ENCODE peak calls at places on chromosomes 12 and 14, in six cellular contexts. F, E, J, D, R and L are unnamed samples.

GRCh38 chr12:21913823-21914222 is 27.4 kb downstream of the ABCC9 start:
- DNase-seq in F (no peak), E (no peak), J (no peak), D (no peak), R (no peak), L (no peak)

GRCh38 chr12:26434299-26434915 is 239.0 kb downstream of the SSPN start:
- DNase-seq in F (peak; percentile 68), E (peak; percentile 60), J (peak; percentile 21), D (peak; percentile 29), R (peak; percentile 80), L (peak; percentile 71)

GRCh38 chr12:131720921-131721320 is 10.0 kb downstream of the SFSWAP start:
- DNase-seq in F (no peak), E (no peak), J (no peak), D (no peak), R (peak; percentile 51), L (no peak)

GRCh38 chr12:106139422-106140141 is 828 bp upstream of the NUAK1 start:
- DNase-seq in F (peak; percentile 66), E (peak; percentile 95), J (peak; percentile 79), D (peak; percentile 77), R (peak; percentile 94), L (peak; percentile 82)

GRCh38 chr12:109130755-109131521 is 14.6 kb downstream of the ACACB start:
- DNase-seq in F (no peak), E (no peak), J (no peak), D (no peak), R (no peak), L (no peak)

GRCh38 chr12:123990512-123990911 is 17.5 kb downstream of the ZNF664 start:
- DNase-seq in F (peak; percentile 46), E (no peak), J (no peak), D (no peak), R (peak; percentile 59), L (peak; percentile 77)

GRCh38 chr14:104294628-104294982 is 156.2 kb downstream of the KIF26A start:
- DNase-seq in F (no peak), E (no peak), J (no peak), D (no peak), R (no peak), L (no peak)

GRCh38 chr14:100146548-100147091 is 12.8 kb downstream of the DEGS2 start:
- DNase-seq in F (no peak), E (no peak), J (no peak), D (no peak), R (no peak), L (no peak)

GRCh38 chr12:591167-591570 is 72.1 kb downstream of the NINJ2 start:
- DNase-seq in F (no peak), E (no peak), J (no peak), D (no peak), R (no peak), L (no peak)

GRCh38 chr14:80621701-80622100 is 319.8 kb downstream of the CEP128 start:
- DNase-seq in F (peak; percentile 89), E (no peak), J (no peak), D (no peak), R (no peak), L (peak; percentile 87)

GRCh38 chr12:63319936-63320633 is 169.1 kb upstream of the AVPR1A start:
- DNase-seq in F (no peak), E (no peak), J (no peak), D (no peak), R (no peak), L (no peak)

GRCh38 chr14:105249175-105250007 is 1.1 kb downstream of the BTBD6 start:
- DNase-seq in F (peak; percentile 26), E (peak; percentile 31), J (peak; percentile 9), D (no peak), R (peak; percentile 27), L (peak; percentile 51)

GRCh38 chr14:23641915-23642588 is 5.9 kb downstream of the DHRS2 start:
- DNase-seq in F (no peak), E (no peak), J (no peak), D (no peak), R (no peak), L (no peak)

GRCh38 chr12:32754101-32754500 is 1.6 kb downstream of the YARS2 start:
- DNase-seq in F (no peak), E (no peak), J (no peak), D (no peak), R (peak; percentile 7), L (no peak)

GRCh38 chr12:56042430-56043203 is 899 bp downstream of the RPS26 start:
- DNase-seq in F (no peak), E (no peak), J (no peak), D (no peak), R (no peak), L (peak; percentile 18)

GRCh38 chr14:76666746-76667145 is 94.5 kb upstream of the VASH1 start:
- DNase-seq in F (no peak), E (no peak), J (peak; percentile 48), D (no peak), R (peak; percentile 76), L (no peak)

GRCh38 chr14:64566651-64567122 is 16.9 kb downstream of the PPP1R36 start:
- DNase-seq in F (no peak), E (peak; percentile 36), J (no peak), D (no peak), R (peak; percentile 30), L (no peak)

GRCh38 chr14:29682789-29683188 is 244.9 kb downstream of the PRKD1 start:
- DNase-seq in F (no peak), E (no peak), J (no peak), D (no peak), R (no peak), L (no peak)

GRCh38 chr14:42130809-42131208 is 524.1 kb downstream of the LRFN5 start:
- DNase-seq in F (no peak), E (no peak), J (no peak), D (no peak), R (no peak), L (no peak)

GRCh38 chr14:95255487-95255886 is 64.2 kb downstream of the CLMN start:
- DNase-seq in F (peak; percentile 1), E (peak; percentile 93), J (peak; percentile 57), D (peak; percentile 73), R (peak; percentile 92), L (peak; percentile 65)

GRCh38 chr12:120932058-120932457 is 27.9 kb upstream of the SPPL3 start:
- DNase-seq in F (no peak), E (no peak), J (no peak), D (no peak), R (no peak), L (no peak)

GRCh38 chr12:120928864-120929652 is 24.9 kb upstream of the SPPL3 start:
- DNase-seq in F (no peak), E (peak; percentile 85), J (no peak), D (no peak), R (peak; percentile 91), L (no peak)

GRCh38 chr12:120925740-120926563 is 21.8 kb upstream of the SPPL3 start:
- DNase-seq in F (no peak), E (peak; percentile 97), J (no peak), D (no peak), R (peak; percentile 83), L (no peak)

GRCh38 chr12:120932956-120933526 is 28.9 kb upstream of the SPPL3 start:
- DNase-seq in F (no peak), E (no peak), J (no peak), D (no peak), R (no peak), L (no peak)

DNA sequence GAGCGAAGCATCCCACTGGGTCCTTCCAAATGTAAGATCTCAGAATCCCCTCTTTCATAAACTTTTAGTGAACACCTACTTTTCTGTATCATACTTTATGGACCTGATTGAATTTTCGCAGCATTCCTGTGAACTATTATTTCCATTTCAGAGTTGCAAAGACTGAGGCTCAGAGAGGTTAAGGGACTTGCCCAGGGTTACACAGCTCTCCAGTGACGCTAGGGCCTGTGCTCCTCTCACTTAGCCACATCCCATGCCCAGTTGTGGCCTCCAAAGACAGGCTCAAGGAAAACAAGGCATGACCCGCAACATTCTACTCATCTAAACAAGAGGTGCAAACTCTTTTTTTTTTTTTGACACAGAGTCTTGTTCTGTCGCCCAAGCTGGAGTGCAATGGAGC is 25.9 kb upstream of the SPPL3 start:
- DNase-seq in F (no peak), E (no peak), J (no peak), D (no peak), R (no peak), L (no peak)
- H2AK5ac ChIP-seq in F (no peak overlapping the region), E (no peak overlapping the region), J (no peak overlapping the region), D (no peak overlapping the region), R (no peak overlapping the region), L (no peak overlapping the region)

GRCh38 chr14:72876710-72877063 is 17.2 kb downstream of the DPF3 start:
- DNase-seq in F (no peak), E (peak; percentile 72), J (no peak), D (no peak), R (peak; percentile 72), L (no peak)
- H2BK15ac ChIP-seq in F (no peak overlapping the region), E (no peak overlapping the region), J (no peak overlapping the region), D (no peak overlapping the region), R (no peak overlapping the region), L (no peak overlapping the region)

GRCh38 chr12:52182456-52182855 is 9.4 kb downstream of the KRT80 start:
- DNase-seq in F (peak; percentile 23), E (no peak), J (no peak), D (no peak), R (no peak), L (peak; percentile 47)
- H2AK5ac ChIP-seq in F (peak overlapping the region; percentile 96), E (no peak overlapping the region), J (peak overlapping the region; percentile 5), D (peak overlapping the region; percentile 19), R (no peak overlapping the region), L (peak overlapping the region; percentile 92)

GRCh38 chr14:25049127-25049558 is 804 bp downstream of the STXBP6 start:
- DNase-seq in F (no peak), E (no peak), J (no peak), D (no peak), R (no peak), L (peak; percentile 21)
- H2BK15ac ChIP-seq in F (no peak overlapping the region), E (no peak overlapping the region), J (peak overlapping the region; percentile 41), D (no peak overlapping the region), R (no peak overlapping the region), L (peak overlapping the region; percentile 80)

DNA sequence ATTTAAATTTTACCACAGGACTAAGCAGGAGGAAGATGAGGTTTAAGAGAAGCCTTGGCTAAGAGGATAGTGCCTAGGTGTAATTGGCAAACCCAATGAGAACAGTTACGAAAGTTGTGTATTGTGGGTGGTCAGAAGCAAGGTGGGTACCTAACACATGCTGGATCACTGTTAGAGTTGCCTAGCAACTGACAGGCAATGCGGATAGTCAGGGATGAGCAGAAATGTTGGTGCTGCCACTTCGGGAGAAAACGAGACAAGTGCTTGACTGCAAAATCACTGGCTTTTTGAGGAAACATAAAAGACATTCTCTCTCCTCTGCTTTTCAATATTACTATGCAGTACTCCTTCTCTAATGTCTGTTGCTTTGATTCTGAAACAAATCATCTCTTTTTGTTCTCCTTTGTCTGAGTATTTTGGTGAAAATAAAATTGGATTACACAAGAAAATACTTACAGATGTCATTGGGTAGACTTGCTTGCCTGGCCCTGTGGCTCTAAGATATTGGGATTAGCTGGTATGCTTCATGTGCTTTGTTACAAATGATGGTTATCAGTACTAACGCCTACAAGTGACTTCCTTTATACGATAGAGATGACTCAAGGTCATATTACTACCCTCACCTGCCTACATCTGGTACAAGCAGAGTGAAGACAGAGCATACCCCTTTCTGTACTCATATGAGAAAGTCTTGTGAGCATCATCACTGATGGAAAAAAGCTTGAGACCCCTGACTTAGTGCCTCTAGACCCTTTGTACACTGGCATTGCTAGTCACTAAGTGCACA is 48.0 kb downstream of the TDP1 start:
- DNase-seq in F (no peak), E (no peak), J (no peak), D (no peak), R (no peak), L (no peak)
- H2AK5ac ChIP-seq in F (no peak overlapping the region), E (no peak overlapping the region), J (no peak overlapping the region), D (no peak overlapping the region), R (no peak overlapping the region), L (no peak overlapping the region)